ENCODE peak calls at places on chromosome 4, in ten cellular contexts. H is upper lobe of right lung; V is left ventricle myocardium inferior; G is effector memory CD4-positive, alpha-beta T cell; O is uterus; L is SK-N-SH; X is brain microvascular endothelial cell; S is cardiac muscle cell; Z is endodermal cell; T is colonic mucosa. A is an unnamed sample.

GRCh38 chr4:76993787-76994641 is 44.5 kb downstream of the SEPTIN11 start:
- DNase-seq in V (no peak), S (no peak), X (no peak), L (no peak), Z (no peak), T (no peak), H (no peak), O (no peak), G (peak), A (no peak)

GRCh38 chr4:8182858-8183725 is 16.0 kb upstream of the SH3TC1 start:
- DNase-seq in H (peak), G (no peak), L (no peak), T (peak), O (peak), S (peak), V (peak), X (peak), Z (no peak), A (peak)

GRCh38 chr4:147515220-147515936 is 34.5 kb downstream of the EDNRA start:
- DNase-seq in X (no peak), L (no peak), V (no peak), H (no peak), S (no peak), T (no peak), Z (no peak), G (no peak), O (no peak), A (no peak)

GRCh38 chr4:110306363-110306762 is 107.9 kb upstream of the ELOVL6 start:
- DNase-seq in O (no peak), Z (no peak), L (peak), S (peak), T (no peak), G (no peak), X (no peak), V (no peak), H (no peak), A (no peak)

GRCh38 chr4:5852806-5853205 is 40.1 kb downstream of the CRMP1 start:
- DNase-seq in O (no peak), T (no peak), S (no peak), H (no peak), G (no peak), L (no peak), X (no peak), V (no peak), Z (no peak), A (no peak)

GRCh38 chr4:139858436-139859225 is 193.0 kb downstream of the MGST2 start:
- DNase-seq in Z (no peak), T (no peak), X (no peak), V (no peak), L (no peak), H (no peak), G (no peak), S (no peak), O (no peak), A (no peak)

GRCh38 chr4:148026022-148026421 is 294.1 kb downstream of the ARHGAP10 start:
- DNase-seq in H (no peak), Z (peak), V (no peak), T (no peak), O (no peak), L (no peak), X (peak), G (no peak), S (peak), A (no peak)

GRCh38 chr4:148065069-148065468 is 333.2 kb downstream of the ARHGAP10 start:
- DNase-seq in S (peak), X (peak), V (no peak), Z (no peak), H (no peak), L (no peak), O (no peak), G (no peak), T (no peak), A (no peak)

GRCh38 chr4:828641-829271 is 2.8 kb upstream of the CPLX1 start:
- DNase-seq in O (no peak), Z (peak), L (peak), S (peak), X (no peak), G (no peak), V (peak), T (no peak), H (peak), A (peak)

GRCh38 chr4:825969-826330 is at the start of gene CPLX1:
- DNase-seq in Z (peak), V (no peak), H (peak), T (no peak), S (no peak), G (no peak), L (peak), X (no peak), O (no peak), A (peak)

GRCh38 chr4:829291-829690 is 3.4 kb upstream of the CPLX1 start:
- DNase-seq in G (no peak), S (no peak), V (no peak), T (no peak), L (no peak), Z (peak), O (no peak), X (no peak), H (peak), A (peak)

GRCh38 chr4:826508-827208 is 729 bp upstream of the CPLX1 start:
- DNase-seq in X (no peak), S (no peak), O (no peak), G (no peak), T (no peak), Z (peak), V (no peak), H (peak), L (peak), A (peak)

DNA sequence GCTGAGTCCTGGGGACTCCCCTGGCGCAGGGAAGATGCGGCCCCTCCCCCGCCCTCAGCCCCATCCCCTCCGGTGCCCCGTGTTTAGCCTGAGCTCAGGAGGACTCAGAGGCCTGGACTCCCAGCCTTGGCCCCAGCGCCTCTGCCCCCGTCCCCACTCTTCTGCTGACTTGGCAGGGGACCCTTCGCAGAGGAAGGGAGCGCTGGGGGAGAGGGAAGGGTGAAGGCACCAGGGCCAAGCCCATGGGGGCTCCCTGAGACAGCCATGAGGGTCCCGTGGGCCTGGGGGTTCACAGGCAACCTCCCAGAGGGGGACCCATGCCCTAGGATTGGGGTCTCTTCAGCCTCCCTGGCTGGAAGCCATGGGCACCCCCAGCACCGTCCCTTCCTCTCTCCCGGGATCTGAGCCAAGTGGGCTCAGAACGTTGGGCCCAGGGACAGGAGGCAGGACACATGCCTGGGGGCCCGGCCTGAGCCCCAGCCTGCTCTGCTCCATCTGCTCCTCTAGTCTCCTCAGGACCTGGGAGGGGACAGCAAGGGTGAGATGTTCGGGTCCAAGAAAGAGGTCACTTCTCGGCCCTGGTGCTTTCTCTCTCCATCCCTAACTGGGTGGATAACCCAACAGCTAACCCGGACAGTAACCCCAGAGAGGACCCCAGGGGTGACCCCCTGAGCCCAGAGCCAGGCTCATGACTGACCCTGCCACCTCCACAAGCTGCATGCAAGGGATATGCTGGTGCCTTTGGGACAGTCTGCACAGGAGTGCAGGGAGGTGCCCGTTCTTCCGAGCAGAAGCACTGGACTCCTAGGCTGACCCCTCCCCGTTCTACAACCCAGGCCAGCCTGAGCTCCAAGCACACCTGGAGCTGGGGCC is 1.5 kb upstream of the CPLX1 start:
- DNase-seq in T (no peak), L (no peak), H (peak), G (no peak), O (no peak), S (no peak), V (no peak), Z (peak), X (no peak), A (peak)
- H3K4me3 ChIP-seq in T (no peak), L (no peak), H (no peak), G (no peak), O (no peak), S (peak), V (peak), Z (no peak), X (no peak), A (no peak)

DNA sequence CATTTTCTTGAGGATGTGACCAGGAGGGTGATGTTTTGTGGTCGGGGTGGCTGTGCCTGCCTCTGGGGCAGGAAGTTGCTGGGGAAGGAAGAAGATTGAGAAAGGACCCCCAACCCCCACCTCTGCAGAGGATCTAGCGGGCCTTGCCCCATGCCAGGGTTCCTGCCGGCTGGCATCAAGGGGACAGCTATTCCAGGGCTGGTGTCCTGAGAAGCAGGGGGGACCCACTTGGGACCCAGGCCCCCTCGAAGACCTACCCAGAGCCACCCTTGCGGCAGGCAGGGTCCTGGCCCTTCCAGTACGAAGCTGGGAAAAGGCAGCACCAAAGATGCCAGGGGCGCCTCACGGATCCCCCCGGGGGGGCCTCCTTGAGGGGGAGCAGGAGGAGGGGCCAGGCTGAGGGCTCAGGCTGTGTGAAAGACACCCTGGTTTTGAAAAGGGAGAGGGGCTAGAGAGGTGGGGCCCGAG is 6.6 kb downstream of the SH3BP2 start:
- DNase-seq in G (no peak), V (peak), S (no peak), X (no peak), L (no peak), H (peak), Z (no peak), O (peak), T (peak), A (peak)
- H3K27ac ChIP-seq in G (peak), V (peak), S (no peak), X (no peak), L (peak), H (peak), Z (no peak), O (peak), T (peak), A (peak)

DNA sequence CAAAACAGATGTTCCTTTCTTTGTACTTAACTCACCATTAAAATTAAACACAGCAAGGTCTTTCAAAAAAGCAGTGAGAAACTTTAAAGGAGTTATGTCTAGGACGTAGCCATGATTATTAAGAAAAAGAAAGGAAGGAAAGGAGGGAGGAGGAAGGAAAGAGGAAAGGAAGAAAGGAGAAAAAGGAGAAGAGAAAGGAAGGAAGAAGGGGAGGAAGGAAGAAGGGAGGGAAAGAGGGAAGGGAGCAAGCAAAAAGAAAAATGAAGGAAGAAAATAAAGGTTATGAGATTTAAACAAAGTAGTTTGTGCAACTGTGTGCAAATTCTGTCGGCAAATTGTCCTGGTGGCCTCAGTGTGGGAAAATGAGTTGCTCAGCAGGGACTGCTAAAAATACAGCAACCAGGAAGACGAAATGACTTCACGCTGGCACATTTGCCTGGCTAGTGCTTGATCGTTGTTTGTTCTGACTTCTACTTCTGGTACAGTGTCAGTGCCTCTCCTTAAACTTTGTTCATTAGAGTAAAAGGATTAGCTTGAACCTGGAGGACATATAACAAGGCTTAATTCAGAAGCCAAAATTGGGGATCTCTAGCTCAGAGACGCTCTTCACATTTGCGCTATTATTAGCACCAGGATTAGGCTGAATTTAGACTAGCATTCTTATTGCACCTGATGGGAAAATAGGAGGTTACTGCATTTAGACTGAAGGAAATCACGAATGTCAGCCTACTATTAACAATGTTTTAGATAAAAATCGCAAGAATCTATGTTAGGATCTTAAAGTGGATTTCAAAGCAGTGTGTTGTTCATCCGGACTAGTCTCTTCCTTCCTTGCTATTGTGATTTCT is 81.2 kb downstream of the DCK start:
- DNase-seq in Z (no peak), L (no peak), S (no peak), O (no peak), V (no peak), G (no peak), H (no peak), T (peak), X (peak), A (no peak)
- H3K4me3 ChIP-seq in Z (no peak), L (no peak), S (no peak), O (no peak), V (peak), G (no peak), H (no peak), T (peak), X (peak), A (no peak)

GRCh38 chr4:48651869-48652447 is 128.1 kb downstream of the FRYL start:
- DNase-seq in L (no peak), G (no peak), Z (no peak), H (no peak), X (no peak), S (no peak), T (no peak), O (no peak), V (no peak), A (no peak)

GRCh38 chr4:48653217-48654014 is 126.7 kb downstream of the FRYL start:
- DNase-seq in Z (peak), T (peak), G (peak), V (peak), S (peak), L (peak), H (no peak), O (no peak), X (peak), A (no peak)

GRCh38 chr4:48649505-48649904 is 130.6 kb downstream of the FRYL start:
- DNase-seq in L (no peak), O (no peak), V (no peak), T (no peak), H (no peak), S (peak), G (no peak), Z (no peak), X (no peak), A (no peak)

GRCh38 chr4:48654015-48654664 is 125.9 kb downstream of the FRYL start:
- DNase-seq in H (no peak), G (no peak), O (no peak), Z (no peak), T (no peak), X (peak), L (no peak), S (peak), V (no peak), A (no peak)
- H3K27ac ChIP-seq in H (no peak), G (peak), O (no peak), Z (no peak), T (no peak), X (peak), L (no peak), S (peak), V (peak), A (no peak)

GRCh38 chr4:86453044-86453501 is 93.2 kb upstream of the MAPK10 start:
- DNase-seq in L (no peak), O (peak), H (no peak), G (no peak), V (peak), X (no peak), T (peak), Z (no peak), S (peak), A (no peak)
- H3K4me3 ChIP-seq in L (no peak), O (peak), H (peak), G (no peak), V (peak), X (peak), T (peak), Z (no peak), S (no peak), A (peak)

DNA sequence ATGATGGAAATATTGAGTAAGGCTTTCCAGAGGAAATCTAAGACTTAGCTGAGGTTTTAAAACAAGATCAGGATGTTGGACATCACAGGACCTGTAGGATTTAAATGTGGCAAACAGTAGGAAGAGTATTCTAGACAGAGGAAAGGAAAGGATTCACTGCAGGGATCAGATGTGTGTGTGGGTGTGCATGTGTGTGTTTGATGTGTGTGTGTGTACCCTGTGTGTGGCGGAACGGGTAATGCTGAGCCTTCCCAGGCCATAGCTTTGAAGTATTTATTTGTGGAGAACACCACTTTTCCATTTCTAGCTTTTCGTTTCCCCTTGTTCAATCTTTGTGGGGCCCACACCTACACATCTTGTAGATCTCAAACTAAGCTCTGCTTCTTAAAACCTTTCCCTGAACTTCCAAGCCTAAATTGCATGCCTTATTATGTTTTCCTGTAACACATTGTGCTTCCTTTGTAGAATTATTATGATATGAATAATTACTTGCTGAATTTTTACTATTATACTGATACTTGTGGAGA is 6.9 kb downstream of the GUCY1A1 start:
- DNase-seq in O (no peak), T (no peak), H (no peak), X (no peak), V (no peak), Z (no peak), G (no peak), S (no peak), L (no peak), A (no peak)
- H3K27ac ChIP-seq in O (peak), T (no peak), H (no peak), X (no peak), V (peak), Z (no peak), G (no peak), S (peak), L (no peak), A (peak)